ENCODE peak calls at places on chromosomes 4 and X, in six cellular contexts. R is cerebellum, A is adipocyte, F is NCI-H1105, P is neural crest cell, Y is non-pigmented ciliary epithelial cell. O is an unnamed sample.

GRCh38 chr4:40908297-40908696 is 158.5 kb downstream of the NSUN7 start:
- DNase-seq in Y (no peak), R (peak; percentile 86), A (no peak), P (no peak), F (no peak), O (peak; percentile 89)

GRCh38 chrX:103404225-103405008 is 28.1 kb downstream of the BEX3 start:
- DNase-seq in R (peak; percentile 51), P (peak; percentile 50), F (peak; percentile 62), A (peak; percentile 83), Y (peak; percentile 49), O (peak; percentile 64)

GRCh38 chr4:36704289-36704688 is 422.9 kb downstream of the DTHD1 start:
- DNase-seq in P (no peak), R (no peak), Y (no peak), A (no peak), F (no peak), O (no peak)

GRCh38 chrX:64191281-64192010 is 14.1 kb downstream of the AMER1 start:
- DNase-seq in P (no peak), F (no peak), Y (no peak), R (no peak), A (no peak), O (no peak)

GRCh38 chrX:20427173-20427770 is 160.6 kb upstream of the RPS6KA3 start:
- DNase-seq in F (no peak), R (no peak), A (no peak), P (no peak), Y (no peak), O (no peak)

GRCh38 chr4:182486895-182487294 is 243.7 kb downstream of the TENM3 start:
- DNase-seq in R (no peak), P (no peak), F (no peak), A (no peak), Y (no peak), O (no peak)

GRCh38 chr4:111689214-111689613 is 456.0 kb upstream of the FAM241A start:
- DNase-seq in P (no peak), R (no peak), A (peak; percentile 89), Y (peak; percentile 22), F (no peak), O (no peak)

GRCh38 chr4:113446019-113446418 is 315.5 kb downstream of the CAMK2D start:
- DNase-seq in Y (peak; percentile 82), R (no peak), P (no peak), A (peak; percentile 61), F (no peak), O (no peak)

GRCh38 chrX:13478740-13479451 is 90.5 kb upstream of the EGFL6 start:
- DNase-seq in F (no peak), R (no peak), A (no peak), P (no peak), Y (no peak), O (no peak)

GRCh38 chr4:183860726-183861125 is 44.4 kb upstream of the STOX2 start:
- DNase-seq in R (no peak), F (peak; percentile 15), Y (no peak), A (no peak), P (no peak), O (no peak)

GRCh38 chr4:4780634-4781287 is 78.7 kb upstream of the MSX1 start:
- DNase-seq in Y (peak; percentile 36), F (no peak), R (no peak), A (peak; percentile 66), P (no peak), O (no peak)

GRCh38 chr4:141047228-141047884 is 85.9 kb downstream of the RNF150 start:
- DNase-seq in A (peak; percentile 79), F (no peak), Y (peak; percentile 67), R (no peak), P (no peak), O (no peak)